ENCODE peak calls at places on chromosomes 5 and 9, in four cellular contexts. One of them, this sample, is unnamed.

GRCh38 chr9:2802494-2802921 is 41.4 kb downstream of the PUM3 start:
- DNase-seq in A549: peak; percentile 78
- DNase-seq in K562: no peak
- DNase-seq in GM12878: no peak
- DNase-seq in this sample: peak; percentile 82

GRCh38 chr5:73218552-73219171 is 45.7 kb downstream of the TMEM174 start:
- DNase-seq in A549: peak; percentile 58
- DNase-seq in K562: no peak
- DNase-seq in GM12878: no peak
- DNase-seq in this sample: peak; percentile 72

GRCh38 chr9:129069128-129069824 is 11.6 kb upstream of the DOLPP1 start:
- DNase-seq in A549: no peak
- DNase-seq in K562: peak; percentile 86
- DNase-seq in GM12878: no peak
- DNase-seq in this sample: no peak

GRCh38 chr5:53879708-53880356 is 319.4 kb downstream of the NDUFS4 start:
- DNase-seq in A549: no peak
- DNase-seq in K562: no peak
- DNase-seq in GM12878: no peak
- DNase-seq in this sample: no peak

GRCh38 chr5:52007230-52007858 is 624.1 kb downstream of the ISL1 start:
- DNase-seq in A549: peak; percentile 53
- DNase-seq in K562: no peak
- DNase-seq in GM12878: no peak
- DNase-seq in this sample: peak; percentile 38

GRCh38 chr5:96316017-96316416 is 117.0 kb downstream of the PCSK1 start:
- DNase-seq in A549: no peak
- DNase-seq in K562: no peak
- DNase-seq in GM12878: no peak
- DNase-seq in this sample: peak; percentile 68

GRCh38 chr5:169003721-169004481 is 297.0 kb downstream of the SLIT3 start:
- DNase-seq in A549: peak; percentile 33
- DNase-seq in K562: no peak
- DNase-seq in GM12878: no peak
- DNase-seq in this sample: no peak

GRCh38 chr5:125464847-125465432 is 718.5 kb upstream of the ZNF608 start:
- DNase-seq in A549: no peak
- DNase-seq in K562: no peak
- DNase-seq in GM12878: no peak
- DNase-seq in this sample: no peak

GRCh38 chr5:145829708-145830361 is 5.3 kb downstream of the PRELID2 start:
- DNase-seq in A549: no peak
- DNase-seq in K562: no peak
- DNase-seq in GM12878: no peak
- DNase-seq in this sample: no peak

GRCh38 chr5:92552206-92553160 is 1028.5 kb downstream of the NR2F1-AS1 start:
- DNase-seq in A549: peak; percentile 93
- DNase-seq in K562: no peak
- DNase-seq in GM12878: no peak
- DNase-seq in this sample: peak; percentile 99

GRCh38 chr5:54889826-54890225 is 95.6 kb downstream of the ESM1 start:
- DNase-seq in A549: peak; percentile 27
- DNase-seq in K562: no peak
- DNase-seq in GM12878: no peak
- DNase-seq in this sample: peak; percentile 58

GRCh38 chr5:90558344-90559192 is at the start of gene ADGRV1:
- DNase-seq in A549: peak; percentile 54
- DNase-seq in K562: peak; percentile 77
- DNase-seq in GM12878: no peak
- DNase-seq in this sample: peak; percentile 1

GRCh38 chr9:137387034-137387890 is 35.7 kb downstream of the EXD3 start:
- DNase-seq in A549: no peak
- DNase-seq in K562: no peak
- DNase-seq in GM12878: no peak
- DNase-seq in this sample: no peak

GRCh38 chr5:88364991-88365390 is 96.3 kb upstream of the TMEM161B start:
- DNase-seq in A549: no peak
- DNase-seq in K562: no peak
- DNase-seq in GM12878: no peak
- DNase-seq in this sample: no peak

GRCh38 chr5:61306531-61307195 is 25.4 kb upstream of the ZSWIM6 start:
- DNase-seq in A549: peak; percentile 77
- DNase-seq in K562: no peak
- DNase-seq in GM12878: no peak
- DNase-seq in this sample: peak; percentile 93

GRCh38 chr5:108728566-108729305 is 19.0 kb upstream of the FER start:
- DNase-seq in A549: no peak
- DNase-seq in K562: peak; percentile 31
- DNase-seq in GM12878: no peak
- DNase-seq in this sample: no peak

GRCh38 chr5:135883441-135883840 is 12.2 kb downstream of the IL9 start:
- DNase-seq in A549: no peak
- DNase-seq in K562: peak; percentile 23
- DNase-seq in GM12878: no peak
- DNase-seq in this sample: no peak

GRCh38 chr9:108207611-108208051 is 648.2 kb downstream of the ACTL7B start:
- DNase-seq in A549: no peak
- DNase-seq in K562: no peak
- DNase-seq in GM12878: no peak
- DNase-seq in this sample: peak; percentile 32

GRCh38 chr9:26723486-26723885 is 169.1 kb downstream of the CAAP1 start:
- DNase-seq in A549: peak; percentile 70
- DNase-seq in K562: no peak
- DNase-seq in GM12878: no peak
- DNase-seq in this sample: peak; percentile 6

GRCh38 chr5:172782169-172783039 is 11.4 kb upstream of the DUSP1 start:
- DNase-seq in A549: peak; percentile 93
- DNase-seq in K562: no peak
- DNase-seq in GM12878: no peak
- DNase-seq in this sample: peak; percentile 76

GRCh38 chr9:134988706-134989105 is 71.0 kb upstream of the FCN1 start:
- DNase-seq in A549: no peak
- DNase-seq in K562: no peak
- DNase-seq in GM12878: no peak
- DNase-seq in this sample: no peak

GRCh38 chr5:173123416-173123815 is 20.9 kb upstream of the BNIP1 start:
- DNase-seq in A549: peak; percentile 16
- DNase-seq in K562: no peak
- DNase-seq in GM12878: no peak
- DNase-seq in this sample: peak; percentile 80

GRCh38 chr5:151082976-151083651 is 2.3 kb upstream of the TNIP1 start:
- DNase-seq in A549: peak; percentile 88
- DNase-seq in K562: no peak
- DNase-seq in GM12878: no peak
- DNase-seq in this sample: peak; percentile 36

GRCh38 chr9:17531642-17532254 is 47.1 kb upstream of the SH3GL2 start:
- DNase-seq in A549: peak; percentile 48
- DNase-seq in K562: peak; percentile 35
- DNase-seq in GM12878: no peak
- DNase-seq in this sample: peak; percentile 60

GRCh38 chr9:17535176-17535575 is 43.7 kb upstream of the SH3GL2 start:
- DNase-seq in A549: no peak
- DNase-seq in K562: no peak
- DNase-seq in GM12878: no peak
- DNase-seq in this sample: no peak

GRCh38 chr9:17532461-17532860 is 46.4 kb upstream of the SH3GL2 start:
- DNase-seq in A549: no peak
- DNase-seq in K562: no peak
- DNase-seq in GM12878: no peak
- DNase-seq in this sample: no peak

GRCh38 chr9:17536027-17536426 is 42.8 kb upstream of the SH3GL2 start:
- DNase-seq in A549: no peak
- DNase-seq in K562: no peak
- DNase-seq in GM12878: no peak
- DNase-seq in this sample: no peak
- TF ChIP-seq RCOR1 in A549: no peak
- TF ChIP-seq RCOR1 in K562: no peak
- TF ChIP-seq RCOR1 in GM12878: no peak
- TF ChIP-seq RCOR1 in this sample: no peak

DNA sequence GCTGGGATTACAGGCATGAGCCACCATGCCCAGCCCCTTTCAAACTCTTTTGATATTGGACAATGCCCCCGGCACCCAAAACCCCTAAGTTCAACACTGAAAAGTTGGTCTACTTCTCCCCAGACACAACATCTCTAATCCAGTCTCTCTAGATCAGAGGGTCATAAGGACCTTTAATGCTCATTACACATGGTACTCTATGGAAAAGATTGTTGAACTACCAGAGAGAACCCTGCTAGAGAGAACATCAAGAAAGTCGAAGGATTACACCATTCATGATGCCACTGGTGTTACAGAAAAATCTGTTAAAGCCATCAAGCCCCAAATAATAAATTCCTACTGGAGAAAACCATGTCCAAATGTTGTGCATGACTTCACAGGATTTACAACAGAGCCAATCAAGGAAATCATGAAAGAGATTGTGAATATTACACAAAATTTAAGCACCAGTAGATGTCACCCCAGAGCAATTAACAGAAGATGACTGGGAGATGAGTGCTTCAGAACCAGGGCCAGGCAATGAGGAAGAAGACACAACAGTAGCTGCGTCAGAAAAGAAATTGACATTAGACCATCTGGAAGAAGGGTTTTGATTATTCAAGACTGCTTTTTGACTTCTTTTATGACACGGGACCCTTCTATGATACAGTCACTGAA is 28.3 kb upstream of the NIPAL4 start:
- DNase-seq in A549: peak; percentile 63
- DNase-seq in K562: no peak
- DNase-seq in GM12878: peak; percentile 35
- DNase-seq in this sample: peak; percentile 69
- TF ChIP-seq BHLHE40 in A549: no peak
- TF ChIP-seq BHLHE40 in K562: no peak
- TF ChIP-seq BHLHE40 in GM12878: no peak
- TF ChIP-seq BHLHE40 in this sample: no peak

GRCh38 chr5:8756498-8757084 is 789.3 kb downstream of the SEMA5A start:
- DNase-seq in A549: peak; percentile 9
- DNase-seq in K562: no peak
- DNase-seq in GM12878: no peak
- DNase-seq in this sample: peak; percentile 60
- TF ChIP-seq RCOR1 in A549: no peak
- TF ChIP-seq RCOR1 in K562: no peak
- TF ChIP-seq RCOR1 in GM12878: no peak
- TF ChIP-seq RCOR1 in this sample: no peak

GRCh38 chr9:113674436-113674835 is 201.7 kb upstream of the ZNF618 start:
- DNase-seq in A549: no peak
- DNase-seq in K562: no peak
- DNase-seq in GM12878: no peak
- DNase-seq in this sample: peak; percentile 80

GRCh38 chr9:113675475-113675941 is 200.6 kb upstream of the ZNF618 start:
- DNase-seq in A549: no peak
- DNase-seq in K562: no peak
- DNase-seq in GM12878: no peak
- DNase-seq in this sample: peak; percentile 100

GRCh38 chr9:113677057-113677456 is 199.1 kb upstream of the ZNF618 start:
- DNase-seq in A549: no peak
- DNase-seq in K562: no peak
- DNase-seq in GM12878: no peak
- DNase-seq in this sample: no peak

GRCh38 chr9:113677569-113677968 is 198.5 kb upstream of the ZNF618 start:
- DNase-seq in A549: no peak
- DNase-seq in K562: no peak
- DNase-seq in GM12878: no peak
- DNase-seq in this sample: no peak

GRCh38 chr9:113673726-113674125 is 202.4 kb upstream of the ZNF618 start:
- DNase-seq in A549: no peak
- DNase-seq in K562: no peak
- DNase-seq in GM12878: no peak
- DNase-seq in this sample: peak; percentile 71
- TF ChIP-seq BHLHE40 in A549: no peak
- TF ChIP-seq BHLHE40 in K562: no peak
- TF ChIP-seq BHLHE40 in GM12878: no peak
- TF ChIP-seq BHLHE40 in this sample: no peak

GRCh38 chr5:81517462-81517861 is 123.5 kb upstream of the ACOT12 start:
- DNase-seq in A549: no peak
- DNase-seq in K562: no peak
- DNase-seq in GM12878: no peak
- DNase-seq in this sample: peak; percentile 65
- TF ChIP-seq RCOR1 in A549: no peak
- TF ChIP-seq RCOR1 in K562: no peak
- TF ChIP-seq RCOR1 in GM12878: no peak
- TF ChIP-seq RCOR1 in this sample: no peak

DNA sequence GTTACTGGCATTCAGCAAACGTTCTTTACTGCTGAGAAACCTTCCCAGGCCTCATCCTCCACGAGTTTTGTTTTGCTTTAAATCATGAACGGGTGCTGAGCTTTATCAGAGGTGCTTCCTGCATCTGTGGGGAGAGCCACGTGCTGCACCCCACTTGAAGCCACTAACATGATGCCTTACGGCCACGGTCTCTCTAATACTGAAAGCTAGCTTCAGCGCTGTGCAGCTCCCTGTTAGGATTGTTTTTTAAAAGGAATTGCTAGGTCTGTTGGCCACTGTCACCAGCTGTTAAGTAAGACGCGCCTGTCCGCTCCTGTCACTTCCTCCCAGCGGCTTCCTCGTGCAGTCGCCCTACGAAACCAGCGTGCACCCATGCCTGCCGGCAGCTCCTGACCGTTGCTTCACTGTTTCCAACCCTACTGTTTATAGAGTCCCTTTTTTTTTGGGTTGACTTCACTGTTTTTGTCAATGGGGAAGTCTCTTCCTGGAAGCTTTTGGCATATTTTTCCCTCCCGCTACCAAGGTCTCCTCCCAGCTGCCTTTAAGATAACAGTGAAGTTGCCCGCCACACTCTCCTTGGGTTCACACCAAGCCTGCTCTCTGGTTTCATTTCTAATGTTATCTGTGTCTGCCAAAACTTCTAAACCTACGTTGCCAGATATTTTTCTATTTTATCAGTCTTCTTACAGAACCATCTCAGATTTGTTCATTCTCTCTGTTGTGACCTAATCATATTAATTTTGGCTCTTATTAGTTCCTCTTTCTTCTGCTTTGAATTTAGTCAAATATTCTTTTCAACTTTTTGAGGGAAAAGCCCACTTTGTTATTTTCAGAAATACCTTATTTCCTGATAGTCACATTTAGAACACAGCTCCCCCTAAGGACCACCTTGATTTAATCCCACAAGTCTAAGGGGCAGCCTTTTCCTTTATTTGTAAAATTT is 20.2 kb downstream of the LPCAT1 start:
- DNase-seq in A549: no peak
- DNase-seq in K562: peak; percentile 32
- DNase-seq in GM12878: no peak
- DNase-seq in this sample: peak; percentile 28
- TF ChIP-seq BHLHE40 in A549: no peak
- TF ChIP-seq BHLHE40 in K562: no peak
- TF ChIP-seq BHLHE40 in GM12878: peak; percentile 44
- TF ChIP-seq BHLHE40 in this sample: no peak

GRCh38 chr5:174188300-174188699 is 142.8 kb downstream of the NSG2 start:
- DNase-seq in A549: no peak
- DNase-seq in K562: no peak
- DNase-seq in GM12878: no peak
- DNase-seq in this sample: no peak
- TF ChIP-seq RCOR1 in A549: no peak
- TF ChIP-seq RCOR1 in K562: no peak
- TF ChIP-seq RCOR1 in GM12878: no peak
- TF ChIP-seq RCOR1 in this sample: no peak